ENCODE peak calls at places on chromosomes 13 and 19, in five cellular contexts. One of them, this sample, is unnamed. For H3K36me3, the result is how much of the 10 kb centered on the place peaks cover.

GRCh38 chr19:45302416-45302815 is 20.3 kb downstream of the CKM start:
- DNase-seq in fibroblast of lung: no peak
- DNase-seq in SK-N-MC: no peak
- DNase-seq in Panc1: no peak
- DNase-seq in body of pancreas: no peak
- DNase-seq in this sample: no peak

GRCh38 chr13:41224113-41225110 is 30.0 kb upstream of the KBTBD7 start:
- DNase-seq in fibroblast of lung: peak
- DNase-seq in SK-N-MC: no peak
- DNase-seq in Panc1: no peak
- DNase-seq in body of pancreas: no peak
- DNase-seq in this sample: peak

GRCh38 chr13:48818495-48818961 is 157.2 kb upstream of the FNDC3A start:
- DNase-seq in fibroblast of lung: peak
- DNase-seq in SK-N-MC: no peak
- DNase-seq in Panc1: peak
- DNase-seq in body of pancreas: no peak
- DNase-seq in this sample: peak

GRCh38 chr19:1045247-1045603 is 5.3 kb downstream of the ABCA7 start:
- DNase-seq in fibroblast of lung: no peak
- DNase-seq in SK-N-MC: no peak
- DNase-seq in Panc1: no peak
- DNase-seq in body of pancreas: no peak
- DNase-seq in this sample: no peak

GRCh38 chr13:94595943-94596574 is at the start of gene TGDS:
- DNase-seq in fibroblast of lung: peak
- DNase-seq in SK-N-MC: peak
- DNase-seq in Panc1: peak
- DNase-seq in body of pancreas: peak
- DNase-seq in this sample: peak

GRCh38 chr19:2567580-2567979 is 91.7 kb downstream of the GADD45B start:
- DNase-seq in fibroblast of lung: no peak
- DNase-seq in SK-N-MC: no peak
- DNase-seq in Panc1: no peak
- DNase-seq in body of pancreas: no peak
- DNase-seq in this sample: no peak

GRCh38 chr13:79654520-79654919 is 173.6 kb downstream of the NDFIP2 start:
- DNase-seq in fibroblast of lung: no peak
- DNase-seq in SK-N-MC: no peak
- DNase-seq in Panc1: no peak
- DNase-seq in body of pancreas: no peak
- DNase-seq in this sample: no peak

GRCh38 chr19:44282846-44283245 is 22.0 kb downstream of the ZNF235 start:
- DNase-seq in fibroblast of lung: no peak
- DNase-seq in SK-N-MC: no peak
- DNase-seq in Panc1: no peak
- DNase-seq in body of pancreas: no peak
- DNase-seq in this sample: no peak

GRCh38 chr19:34253711-34254551 is 423 bp upstream of the GARRE1 start:
- DNase-seq in fibroblast of lung: peak
- DNase-seq in SK-N-MC: no peak
- DNase-seq in Panc1: no peak
- DNase-seq in body of pancreas: no peak
- DNase-seq in this sample: no peak

GRCh38 chr19:17686592-17687042 is 1.5 kb downstream of the UNC13A start:
- DNase-seq in fibroblast of lung: no peak
- DNase-seq in SK-N-MC: no peak
- DNase-seq in Panc1: no peak
- DNase-seq in body of pancreas: peak
- DNase-seq in this sample: no peak

GRCh38 chr13:103772576-103772975 is 706.4 kb upstream of the SLC10A2 start:
- DNase-seq in fibroblast of lung: no peak
- DNase-seq in SK-N-MC: no peak
- DNase-seq in Panc1: no peak
- DNase-seq in body of pancreas: no peak
- DNase-seq in this sample: no peak

GRCh38 chr13:39770514-39770913 is 115.1 kb downstream of the COG6 start:
- DNase-seq in fibroblast of lung: no peak
- DNase-seq in SK-N-MC: no peak
- DNase-seq in Panc1: no peak
- DNase-seq in body of pancreas: no peak
- DNase-seq in this sample: no peak

GRCh38 chr19:48249502-48250014 is 6.2 kb downstream of the CARD8 start:
- DNase-seq in fibroblast of lung: no peak
- DNase-seq in SK-N-MC: no peak
- DNase-seq in Panc1: no peak
- DNase-seq in body of pancreas: peak
- DNase-seq in this sample: no peak

GRCh38 chr13:71524245-71525002 is 342.6 kb downstream of the DACH1 start:
- DNase-seq in fibroblast of lung: peak
- DNase-seq in SK-N-MC: no peak
- DNase-seq in Panc1: no peak
- DNase-seq in body of pancreas: no peak
- DNase-seq in this sample: peak

GRCh38 chr13:49476529-49476928 is 19.2 kb upstream of the PHF11 start:
- DNase-seq in fibroblast of lung: no peak
- DNase-seq in SK-N-MC: no peak
- DNase-seq in Panc1: no peak
- DNase-seq in body of pancreas: no peak
- DNase-seq in this sample: no peak

GRCh38 chr13:23378009-23378632 is 55.4 kb downstream of the SACS start:
- DNase-seq in fibroblast of lung: peak
- DNase-seq in SK-N-MC: no peak
- DNase-seq in Panc1: no peak
- DNase-seq in body of pancreas: no peak
- DNase-seq in this sample: peak

GRCh38 chr19:56153507-56153906 is 12.4 kb downstream of the ZNF444 start:
- DNase-seq in fibroblast of lung: no peak
- DNase-seq in SK-N-MC: no peak
- DNase-seq in Panc1: no peak
- DNase-seq in body of pancreas: peak
- DNase-seq in this sample: no peak

GRCh38 chr13:32852568-32852967 is 163.7 kb upstream of the KL start:
- DNase-seq in fibroblast of lung: peak
- DNase-seq in SK-N-MC: no peak
- DNase-seq in Panc1: no peak
- DNase-seq in body of pancreas: no peak
- DNase-seq in this sample: peak

GRCh38 chr13:38223093-38223492 is 126.6 kb upstream of the UFM1 start:
- DNase-seq in fibroblast of lung: peak
- DNase-seq in SK-N-MC: no peak
- DNase-seq in Panc1: no peak
- DNase-seq in body of pancreas: no peak
- DNase-seq in this sample: no peak

GRCh38 chr19:1164684-1165531 is 9.2 kb downstream of the SBNO2 start:
- DNase-seq in fibroblast of lung: no peak
- DNase-seq in SK-N-MC: no peak
- DNase-seq in Panc1: no peak
- DNase-seq in body of pancreas: no peak
- DNase-seq in this sample: no peak

GRCh38 chr19:47863514-47863936 is 4.5 kb downstream of the TPRX2 start:
- DNase-seq in fibroblast of lung: peak
- DNase-seq in SK-N-MC: no peak
- DNase-seq in Panc1: peak
- DNase-seq in body of pancreas: peak
- DNase-seq in this sample: no peak

GRCh38 chr19:33905937-33906577 is 109.4 kb downstream of the KCTD15 start:
- DNase-seq in fibroblast of lung: no peak
- DNase-seq in SK-N-MC: no peak
- DNase-seq in Panc1: no peak
- DNase-seq in body of pancreas: peak
- DNase-seq in this sample: no peak

GRCh38 chr19:41222240-41222639 is 3.2 kb downstream of the AXL start:
- DNase-seq in fibroblast of lung: no peak
- DNase-seq in SK-N-MC: no peak
- DNase-seq in Panc1: no peak
- DNase-seq in body of pancreas: no peak
- DNase-seq in this sample: no peak

GRCh38 chr19:41218615-41219507 is at the start of gene AXL:
- DNase-seq in fibroblast of lung: peak
- DNase-seq in SK-N-MC: no peak
- DNase-seq in Panc1: no peak
- DNase-seq in body of pancreas: peak
- DNase-seq in this sample: peak

GRCh38 chr19:41219924-41220567 is 1.0 kb downstream of the AXL start:
- DNase-seq in fibroblast of lung: peak
- DNase-seq in SK-N-MC: no peak
- DNase-seq in Panc1: no peak
- DNase-seq in body of pancreas: peak
- DNase-seq in this sample: no peak

GRCh38 chr19:41223431-41224234 is 4.6 kb downstream of the AXL start:
- DNase-seq in fibroblast of lung: peak
- DNase-seq in SK-N-MC: no peak
- DNase-seq in Panc1: no peak
- DNase-seq in body of pancreas: no peak
- DNase-seq in this sample: peak

GRCh38 chr19:41221514-41222205 is 2.6 kb downstream of the AXL start:
- DNase-seq in fibroblast of lung: no peak
- DNase-seq in SK-N-MC: no peak
- DNase-seq in Panc1: no peak
- DNase-seq in body of pancreas: no peak
- DNase-seq in this sample: no peak
- H3K36me3 ChIP-seq in fibroblast of lung: under half
- H3K36me3 ChIP-seq in SK-N-MC: under half
- H3K36me3 ChIP-seq in Panc1: under half
- H3K36me3 ChIP-seq in body of pancreas: under half
- H3K36me3 ChIP-seq in this sample: under half

GRCh38 chr13:43473437-43473836 is 313.3 kb downstream of the ENOX1 start:
- DNase-seq in fibroblast of lung: no peak
- DNase-seq in SK-N-MC: no peak
- DNase-seq in Panc1: no peak
- DNase-seq in body of pancreas: no peak
- DNase-seq in this sample: no peak

GRCh38 chr13:43472344-43472743 is 314.4 kb downstream of the ENOX1 start:
- DNase-seq in fibroblast of lung: no peak
- DNase-seq in SK-N-MC: no peak
- DNase-seq in Panc1: no peak
- DNase-seq in body of pancreas: no peak
- DNase-seq in this sample: no peak

GRCh38 chr13:43472980-43473379 is 313.8 kb downstream of the ENOX1 start:
- DNase-seq in fibroblast of lung: no peak
- DNase-seq in SK-N-MC: no peak
- DNase-seq in Panc1: no peak
- DNase-seq in body of pancreas: no peak
- DNase-seq in this sample: no peak

GRCh38 chr13:43475135-43475534 is 311.6 kb downstream of the ENOX1 start:
- DNase-seq in fibroblast of lung: peak
- DNase-seq in SK-N-MC: no peak
- DNase-seq in Panc1: no peak
- DNase-seq in body of pancreas: no peak
- DNase-seq in this sample: no peak

GRCh38 chr13:43478178-43478577 is 308.6 kb downstream of the ENOX1 start:
- DNase-seq in fibroblast of lung: no peak
- DNase-seq in SK-N-MC: no peak
- DNase-seq in Panc1: no peak
- DNase-seq in body of pancreas: no peak
- DNase-seq in this sample: no peak
- H3K36me3 ChIP-seq in fibroblast of lung: under half
- H3K36me3 ChIP-seq in SK-N-MC: under half
- H3K36me3 ChIP-seq in Panc1: under half
- H3K36me3 ChIP-seq in body of pancreas: under half
- H3K36me3 ChIP-seq in this sample: under half

GRCh38 chr13:98273824-98274786 is 97.0 kb upstream of the RNF113B start:
- DNase-seq in fibroblast of lung: peak
- DNase-seq in SK-N-MC: peak
- DNase-seq in Panc1: no peak
- DNase-seq in body of pancreas: no peak
- DNase-seq in this sample: no peak

GRCh38 chr13:98274921-98275487 is 97.9 kb upstream of the RNF113B start:
- DNase-seq in fibroblast of lung: peak
- DNase-seq in SK-N-MC: no peak
- DNase-seq in Panc1: no peak
- DNase-seq in body of pancreas: no peak
- DNase-seq in this sample: no peak

GRCh38 chr13:98278068-98278619 is 101.1 kb upstream of the RNF113B start:
- DNase-seq in fibroblast of lung: no peak
- DNase-seq in SK-N-MC: no peak
- DNase-seq in Panc1: no peak
- DNase-seq in body of pancreas: no peak
- DNase-seq in this sample: no peak

GRCh38 chr13:98276486-98276885 is 99.4 kb upstream of the RNF113B start:
- DNase-seq in fibroblast of lung: no peak
- DNase-seq in SK-N-MC: no peak
- DNase-seq in Panc1: no peak
- DNase-seq in body of pancreas: no peak
- DNase-seq in this sample: no peak

GRCh38 chr13:98275711-98276171 is 98.7 kb upstream of the RNF113B start:
- DNase-seq in fibroblast of lung: no peak
- DNase-seq in SK-N-MC: no peak
- DNase-seq in Panc1: no peak
- DNase-seq in body of pancreas: no peak
- DNase-seq in this sample: no peak
- H3K36me3 ChIP-seq in fibroblast of lung: under half
- H3K36me3 ChIP-seq in SK-N-MC: under half
- H3K36me3 ChIP-seq in Panc1: under half
- H3K36me3 ChIP-seq in body of pancreas: under half
- H3K36me3 ChIP-seq in this sample: under half

GRCh38 chr19:10830370-10830769 is 5.6 kb downstream of the TMED1 start:
- DNase-seq in fibroblast of lung: no peak
- DNase-seq in SK-N-MC: no peak
- DNase-seq in Panc1: no peak
- DNase-seq in body of pancreas: no peak
- DNase-seq in this sample: no peak

GRCh38 chr19:10829967-10830366 is 6.0 kb downstream of the TMED1 start:
- DNase-seq in fibroblast of lung: no peak
- DNase-seq in SK-N-MC: no peak
- DNase-seq in Panc1: no peak
- DNase-seq in body of pancreas: no peak
- DNase-seq in this sample: no peak

GRCh38 chr19:10832659-10833296 is 3.2 kb downstream of the TMED1 start:
- DNase-seq in fibroblast of lung: no peak
- DNase-seq in SK-N-MC: no peak
- DNase-seq in Panc1: no peak
- DNase-seq in body of pancreas: no peak
- DNase-seq in this sample: no peak

GRCh38 chr19:10830941-10831779 is 4.9 kb downstream of the TMED1 start:
- DNase-seq in fibroblast of lung: no peak
- DNase-seq in SK-N-MC: no peak
- DNase-seq in Panc1: no peak
- DNase-seq in body of pancreas: no peak
- DNase-seq in this sample: no peak

DNA sequence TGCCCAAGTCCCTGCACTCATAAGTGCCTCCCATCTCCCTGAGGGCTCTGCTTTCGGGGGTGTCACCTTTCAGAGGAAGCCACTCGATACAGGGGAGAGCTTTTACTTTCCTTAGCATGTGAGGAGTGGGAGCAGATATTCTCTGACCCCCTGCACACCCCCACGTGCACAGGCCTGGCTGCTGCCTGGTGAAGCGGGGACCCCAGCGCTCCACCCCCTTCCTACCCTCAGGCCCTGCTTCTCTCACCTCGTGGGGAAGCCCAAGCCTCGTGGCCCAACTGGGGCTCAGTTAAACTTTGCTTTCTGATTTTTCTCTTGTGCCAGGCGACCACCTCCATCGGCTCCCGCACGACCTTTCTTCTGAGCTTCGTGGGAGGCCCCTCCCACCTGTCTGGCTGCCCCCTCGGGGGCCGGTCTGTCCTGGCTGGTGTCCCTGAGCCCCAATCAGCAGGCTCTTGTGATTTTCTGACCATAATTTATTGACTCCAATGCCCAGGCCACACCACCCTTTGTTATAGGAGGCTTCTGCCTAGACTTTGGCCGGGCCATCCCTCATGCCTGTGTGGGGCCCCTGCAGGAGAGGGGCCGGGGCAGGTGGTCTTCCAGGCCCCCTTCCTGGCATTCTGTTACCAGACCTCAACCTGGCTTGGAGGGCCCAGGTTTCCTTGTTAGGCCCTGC is 3.9 kb downstream of the TMED1 start:
- DNase-seq in fibroblast of lung: no peak
- DNase-seq in SK-N-MC: no peak
- DNase-seq in Panc1: no peak
- DNase-seq in body of pancreas: no peak
- DNase-seq in this sample: no peak
- H3K36me3 ChIP-seq in fibroblast of lung: under half
- H3K36me3 ChIP-seq in SK-N-MC: under half
- H3K36me3 ChIP-seq in Panc1: under half
- H3K36me3 ChIP-seq in body of pancreas: under half
- H3K36me3 ChIP-seq in this sample: under half

This sample was measured in BJ.